ENCODE peak calls at places on chromosome 9, in six cellular contexts. T, A, J, Q, F and W are unnamed samples.

GRCh38 chr9:28234133-28234898 is 661.0 kb upstream of the C9orf72 start:
- DNase-seq in T (no peak), A (peak), J (no peak), Q (peak), F (no peak), W (no peak)

GRCh38 chr9:129323999-129324553 is 146.0 kb upstream of the IER5L start:
- DNase-seq in T (peak), A (no peak), J (peak), Q (no peak), F (no peak), W (no peak)

GRCh38 chr9:109258619-109259321 is 62.1 kb downstream of the EPB41L4B start:
- DNase-seq in T (no peak), A (no peak), J (no peak), Q (no peak), F (no peak), W (no peak)

GRCh38 chr9:69785757-69786156 is 25.9 kb upstream of the PTAR1 start:
- DNase-seq in T (no peak), A (peak), J (no peak), Q (peak), F (peak), W (no peak)

GRCh38 chr9:124721109-124721850 is 49.8 kb downstream of the NR6A1 start:
- DNase-seq in T (peak), A (peak), J (no peak), Q (peak), F (peak), W (no peak)

GRCh38 chr9:70322096-70322495 is 63.3 kb downstream of the SMC5 start:
- DNase-seq in T (no peak), A (no peak), J (no peak), Q (no peak), F (no peak), W (no peak)

GRCh38 chr9:128341435-128341849 is 1.1 kb downstream of the SLC27A4 start:
- DNase-seq in T (peak), A (peak), J (peak), Q (peak), F (peak), W (peak)

GRCh38 chr9:75054373-75055001 is 26.4 kb upstream of the CARNMT1 start:
- DNase-seq in T (no peak), A (no peak), J (no peak), Q (peak), F (peak), W (no peak)

GRCh38 chr9:129191234-129191633 is 13.2 kb upstream of the IER5L start:
- DNase-seq in T (no peak), A (no peak), J (no peak), Q (no peak), F (no peak), W (no peak)

GRCh38 chr9:23659346-23660006 is 166.6 kb downstream of the ELAVL2 start:
- DNase-seq in T (no peak), A (no peak), J (no peak), Q (no peak), F (no peak), W (no peak)

GRCh38 chr9:137301086-137301947 is 754 bp downstream of the NRARP start:
- DNase-seq in T (no peak), A (no peak), J (no peak), Q (peak), F (peak), W (peak)

GRCh38 chr9:123488683-123489321 is 132.8 kb downstream of the CRB2 start:
- DNase-seq in T (no peak), A (no peak), J (no peak), Q (no peak), F (no peak), W (no peak)

GRCh38 chr9:110777201-110777842 is 108.7 kb downstream of the MUSK start:
- DNase-seq in T (no peak), A (peak), J (no peak), Q (peak), F (peak), W (no peak)

GRCh38 chr9:72657023-72657422 is 135.6 kb downstream of the TMC1 start:
- DNase-seq in T (no peak), A (no peak), J (no peak), Q (no peak), F (no peak), W (peak)

GRCh38 chr9:3012245-3012644 is 168.3 kb upstream of the PUM3 start:
- DNase-seq in T (no peak), A (no peak), J (no peak), Q (no peak), F (no peak), W (no peak)

GRCh38 chr9:36598281-36598680 is 25.6 kb downstream of the MELK start:
- DNase-seq in T (no peak), A (no peak), J (no peak), Q (peak), F (peak), W (no peak)

DNA sequence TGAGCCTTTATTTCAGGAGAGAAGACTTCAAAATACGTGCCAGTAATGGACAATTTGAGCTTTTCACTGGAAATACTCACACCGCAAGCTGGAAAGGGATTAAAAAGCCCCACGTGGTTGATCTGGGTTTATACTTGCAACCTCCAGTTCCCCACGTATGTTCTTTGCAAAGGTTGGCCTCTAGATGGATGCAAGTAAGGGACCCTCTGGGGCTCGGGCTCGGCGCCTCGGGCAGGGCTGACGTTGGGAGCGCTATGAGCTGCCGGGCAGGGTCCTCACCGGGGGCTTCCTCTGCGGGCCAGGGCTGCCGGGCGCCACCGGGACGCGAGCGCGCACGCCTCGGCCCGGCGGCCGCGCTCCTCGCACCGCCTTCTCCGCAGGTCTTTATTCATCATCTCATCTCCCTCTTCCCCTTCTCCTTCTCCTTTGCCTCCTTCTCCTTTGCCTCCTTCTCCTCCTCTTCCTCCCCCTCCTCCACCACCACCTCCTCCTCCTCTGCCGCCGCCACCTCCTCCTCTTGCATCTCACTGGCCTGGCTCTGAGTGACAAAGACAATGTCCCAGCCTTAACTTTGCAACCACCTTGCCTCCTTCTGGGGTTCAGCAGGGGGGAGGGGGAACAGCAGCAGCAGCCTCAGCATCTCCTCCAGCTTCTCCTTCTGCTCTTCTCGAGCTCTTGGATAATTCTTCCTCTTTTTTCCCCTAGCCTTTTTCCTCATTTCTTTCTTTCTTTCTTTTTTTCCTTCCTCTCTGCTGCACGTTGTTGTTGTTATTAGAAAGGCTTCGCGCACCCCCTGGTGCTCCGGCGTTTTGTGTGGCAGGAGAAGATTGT is 636 bp upstream of the ZNF462 start:
- DNase-seq in T (peak), A (peak), J (no peak), Q (no peak), F (peak), W (no peak)
- H3K4me3 ChIP-seq in T (peak), A (peak), J (peak), Q (peak), F (peak), W (peak)

GRCh38 chr9:113949206-113950078 is 73.3 kb downstream of the ZNF618 start:
- DNase-seq in T (no peak), A (no peak), J (no peak), Q (no peak), F (no peak), W (no peak)
- TF ChIP-seq CTCF in T (no peak), A (no peak), J (no peak), Q (no peak), F (no peak), W (no peak)

DNA sequence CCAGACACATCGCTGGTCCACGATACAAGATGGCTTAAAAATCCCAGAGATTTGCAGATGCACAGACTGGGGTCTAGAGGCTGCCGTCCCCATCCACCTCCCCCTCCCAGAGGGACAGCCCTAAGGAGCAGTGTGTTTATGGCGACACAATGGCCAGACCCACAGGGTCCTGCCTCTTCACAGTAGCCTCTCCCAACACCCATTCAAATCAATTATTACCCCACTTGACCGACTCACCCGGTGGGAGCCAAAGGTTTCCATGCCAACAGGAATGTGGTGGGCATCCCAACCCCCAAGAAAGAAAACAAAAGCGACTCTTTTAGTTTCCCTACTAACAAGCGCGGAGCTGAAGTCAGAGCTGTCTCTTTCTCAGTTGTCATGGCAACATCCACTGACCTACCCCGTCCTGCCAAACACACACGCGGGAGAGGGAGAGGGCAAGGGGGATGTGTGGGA is 209.0 kb downstream of the TTLL11 start:
- DNase-seq in T (no peak), A (peak), J (no peak), Q (no peak), F (no peak), W (no peak)
- H3K4me3 ChIP-seq in T (no peak), A (no peak), J (no peak), Q (no peak), F (no peak), W (no peak)

DNA sequence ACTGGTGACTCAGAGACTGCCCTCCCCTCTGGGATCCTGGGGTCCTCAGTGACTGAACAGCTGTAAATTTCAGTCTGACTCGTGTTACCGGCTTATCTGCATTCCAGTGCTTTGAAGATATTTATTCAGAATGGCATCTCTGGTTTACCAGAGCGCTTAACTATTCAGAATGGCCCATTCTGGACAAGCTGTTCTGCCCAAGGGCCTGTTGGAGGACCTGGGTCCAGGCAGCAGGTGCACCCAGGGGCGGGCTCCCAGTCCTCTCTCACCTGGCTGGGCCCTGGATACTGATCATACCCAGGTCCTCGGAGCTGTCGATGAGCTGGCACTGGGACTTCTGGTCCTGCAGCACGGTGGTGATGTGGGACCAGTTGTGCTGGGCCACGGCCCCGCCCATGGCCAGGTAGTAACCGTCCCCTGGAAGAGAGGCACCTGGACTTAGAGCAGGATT is 48.0 kb downstream of the SARDH start:
- DNase-seq in T (no peak), A (peak), J (no peak), Q (no peak), F (no peak), W (no peak)
- TF ChIP-seq CTCF in T (no peak), A (no peak), J (no peak), Q (no peak), F (no peak), W (no peak)

GRCh38 chr9:113521693-113522260 is 58.2 kb downstream of the RGS3 start:
- DNase-seq in T (no peak), A (no peak), J (no peak), Q (no peak), F (no peak), W (no peak)
- H3K4me3 ChIP-seq in T (no peak), A (no peak), J (no peak), Q (no peak), F (no peak), W (peak)

GRCh38 chr9:5144217-5144616 is 41.2 kb downstream of the INSL6 start:
- DNase-seq in T (no peak), A (no peak), J (no peak), Q (no peak), F (no peak), W (no peak)

DNA sequence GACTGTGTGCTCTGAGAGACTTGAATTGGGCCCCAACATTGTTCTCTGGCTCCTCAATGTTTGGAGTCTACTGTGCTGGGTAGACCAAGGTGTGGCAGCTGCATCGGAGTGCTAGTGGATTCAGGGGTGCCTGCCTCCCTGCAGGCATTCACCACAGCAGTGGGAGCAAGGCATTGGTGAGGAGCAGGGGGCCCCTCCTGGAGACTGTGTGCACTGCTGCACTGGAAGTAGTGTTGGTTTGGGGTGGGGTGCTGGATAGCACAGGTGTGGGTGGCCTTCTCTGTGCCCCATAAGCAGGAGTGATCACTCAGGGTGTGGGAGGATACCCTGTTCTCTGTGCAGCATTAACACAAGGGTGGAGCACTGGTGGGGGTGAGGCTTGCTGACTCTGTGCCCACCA is 39.2 kb downstream of the INSL6 start:
- DNase-seq in T (no peak), A (no peak), J (no peak), Q (no peak), F (no peak), W (no peak)
- TF ChIP-seq CTCF in T (no peak), A (no peak), J (no peak), Q (no peak), F (no peak), W (no peak)

GRCh38 chr9:131228096-131228495 is 48.2 kb downstream of the FAM78A start:
- DNase-seq in T (no peak), A (no peak), J (no peak), Q (no peak), F (no peak), W (no peak)

GRCh38 chr9:131222460-131222859 is 53.9 kb downstream of the FAM78A start:
- DNase-seq in T (no peak), A (no peak), J (no peak), Q (no peak), F (no peak), W (no peak)

GRCh38 chr9:131228988-131229387 is 47.3 kb downstream of the FAM78A start:
- DNase-seq in T (no peak), A (peak), J (no peak), Q (no peak), F (peak), W (no peak)

GRCh38 chr9:131226226-131226625 is 50.1 kb downstream of the FAM78A start:
- DNase-seq in T (no peak), A (no peak), J (no peak), Q (no peak), F (no peak), W (no peak)

GRCh38 chr9:131227112-131228058 is 48.9 kb downstream of the FAM78A start:
- DNase-seq in T (peak), A (peak), J (no peak), Q (peak), F (no peak), W (no peak)
- H3K4me3 ChIP-seq in T (no peak), A (no peak), J (no peak), Q (no peak), F (no peak), W (no peak)

DNA sequence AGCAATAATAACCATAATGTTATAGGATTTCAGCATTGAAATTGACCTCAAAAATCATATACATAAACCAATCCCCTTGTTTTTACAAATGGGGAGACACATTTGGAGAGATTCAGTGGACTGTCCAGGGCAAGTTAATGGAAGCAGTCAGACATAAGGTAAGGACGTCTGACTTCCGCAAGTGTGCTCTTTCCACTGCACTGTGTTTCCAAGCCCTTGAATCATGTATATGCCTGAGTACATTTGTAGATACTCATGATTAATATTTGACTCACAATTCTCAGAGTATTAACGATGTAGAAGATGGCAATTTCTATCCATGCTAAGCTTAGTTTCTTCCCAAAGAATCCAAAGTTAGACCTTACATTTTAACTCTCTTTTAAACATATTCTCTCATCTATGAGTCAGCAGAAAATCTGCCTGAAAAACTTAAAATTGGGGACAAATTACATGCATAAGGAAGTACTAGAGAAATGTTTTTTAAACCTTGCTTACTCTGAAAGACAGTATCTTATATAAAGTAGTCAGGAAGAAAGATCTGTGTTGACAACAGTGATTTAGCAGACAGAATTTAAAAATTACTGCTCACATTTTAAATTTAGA is 165.3 kb downstream of the NFIB start:
- DNase-seq in T (no peak), A (no peak), J (no peak), Q (peak), F (peak), W (no peak)
- TF ChIP-seq CTCF in T (no peak), A (no peak), J (no peak), Q (no peak), F (no peak), W (no peak)

DNA sequence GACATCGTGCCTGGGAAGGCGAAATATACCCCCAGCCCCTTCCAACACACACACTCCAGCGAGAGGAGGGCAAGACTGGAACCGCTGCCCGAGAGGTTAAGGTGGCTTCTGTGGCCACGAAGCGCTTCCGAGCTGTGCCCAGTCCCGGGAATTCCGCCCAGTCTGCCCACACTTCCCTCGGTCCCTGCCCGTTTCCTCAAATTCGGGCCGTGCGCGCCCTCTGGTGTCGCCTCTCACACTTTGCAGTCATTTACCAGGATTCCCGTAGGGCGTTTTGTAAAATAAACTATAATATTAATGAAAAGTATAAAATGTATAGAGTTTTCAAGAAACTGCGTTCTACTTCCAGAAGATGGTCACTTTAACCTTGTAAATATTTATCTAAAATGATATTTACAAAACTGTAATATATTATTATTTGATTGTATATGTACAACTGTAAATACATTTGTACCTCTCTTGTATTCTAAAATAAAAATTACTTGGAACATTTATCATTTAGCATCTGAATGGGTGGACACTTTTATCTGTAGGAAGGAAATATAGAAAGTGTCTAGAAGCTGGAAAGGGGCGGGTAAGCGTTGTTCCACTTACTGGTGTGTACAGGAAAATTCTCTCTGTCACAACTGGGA is 11.0 kb upstream of the EXOSC2 start:
- DNase-seq in T (peak), A (peak), J (peak), Q (peak), F (peak), W (peak)
- H3K4me3 ChIP-seq in T (no peak), A (no peak), J (peak), Q (peak), F (peak), W (peak)

DNA sequence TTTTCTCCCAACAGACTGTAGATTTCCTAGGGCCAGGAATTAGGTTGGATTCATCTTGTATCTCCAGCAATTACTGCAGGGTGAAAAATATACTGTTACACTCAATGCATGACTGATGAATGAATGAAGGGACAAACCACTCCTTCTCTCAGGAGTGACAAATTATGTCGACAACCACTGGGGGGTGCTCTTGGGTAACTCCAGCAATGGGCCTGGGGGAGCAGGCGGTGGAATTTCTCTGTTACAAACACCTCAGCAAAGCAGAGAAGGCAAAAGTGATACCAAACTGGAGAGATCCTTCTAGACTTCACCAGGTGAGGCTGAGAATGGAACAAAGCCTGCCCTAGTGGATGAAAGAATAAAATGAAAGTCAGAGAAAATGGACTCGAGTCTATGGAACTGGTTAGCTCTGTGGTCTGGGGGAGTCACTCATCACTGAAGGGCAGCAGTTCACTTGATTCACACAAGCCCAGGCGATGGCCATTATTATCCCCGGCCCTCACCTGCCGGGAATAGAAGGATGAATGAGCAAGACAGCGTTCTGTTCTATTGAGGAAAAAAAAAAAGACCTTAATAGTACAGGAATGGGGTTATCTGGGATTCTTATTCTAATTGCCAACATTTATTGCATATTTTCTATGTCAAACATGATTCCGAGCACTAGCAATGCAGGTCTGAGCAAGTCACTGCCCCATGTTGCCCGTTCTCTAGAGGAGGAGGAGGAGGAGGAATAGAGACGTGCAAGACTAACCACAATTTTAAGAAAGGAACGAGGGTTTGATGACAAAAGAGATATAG is 341.1 kb downstream of the ASTN2 start:
- DNase-seq in T (no peak), A (peak), J (no peak), Q (no peak), F (no peak), W (peak)
- TF ChIP-seq CTCF in T (no peak), A (peak), J (peak), Q (peak), F (no peak), W (peak)